ENCODE peak calls at places on chromosomes 3 and 15, in five cellular contexts. M is activated T-cell treated with anti-CD3 and anti-CD28 coated beads, Interleukin-2, amount 50 U/mL, for 72 hours; I is HCT116; X is neural crest cell; S is body of pancreas. B is an unnamed sample.

GRCh38 chr3:149771652-149772271 is 19.5 kb upstream of the COMMD2 start:
- DNase-seq in M (peak), I (peak), X (peak), S (peak), B (peak)

GRCh38 chr15:68554716-68555347 is 24.0 kb upstream of the CORO2B start:
- DNase-seq in M (no peak), I (no peak), X (no peak), S (no peak), B (no peak)

GRCh38 chr15:88987951-88988671 is 74.9 kb upstream of the MFGE8 start:
- DNase-seq in M (no peak), I (no peak), X (no peak), S (no peak), B (no peak)

GRCh38 chr3:42398080-42398479 is 12.3 kb downstream of the LYZL4 start:
- DNase-seq in M (no peak), I (no peak), X (no peak), S (no peak), B (no peak)

GRCh38 chr3:46019707-46020106 is 7.6 kb downstream of the XCR1 start:
- DNase-seq in M (peak), I (no peak), X (no peak), S (no peak), B (no peak)

GRCh38 chr3:56118968-56119367 is 349.3 kb downstream of the ERC2 start:
- DNase-seq in M (no peak), I (no peak), X (no peak), S (no peak), B (no peak)

GRCh38 chr15:77821188-77821958 is 188.7 kb upstream of the LINGO1 start:
- DNase-seq in M (peak), I (peak), X (peak), S (peak), B (peak)

GRCh38 chr3:11976976-11977375 is 27.2 kb upstream of the SYN2 start:
- DNase-seq in M (no peak), I (no peak), X (no peak), S (no peak), B (no peak)

GRCh38 chr3:74621581-74621980 is 7.1 kb upstream of the CNTN3 start:
- DNase-seq in M (no peak), I (no peak), X (no peak), S (no peak), B (no peak)